ENCODE peak calls at places on chromosomes 13 and 19, in seven cellular contexts. S is lower lobe of right lung; O is mesendoderm; R is CD8-positive, alpha-beta T cell; Q is cardiac muscle cell; T is fibroblast of lung; C is K562. K is an unnamed sample.

GRCh38 chr13:79401259-79402071 is 4.6 kb downstream of the RBM26 start:
- DNase-seq in R (no peak), Q (no peak), C (peak; percentile 18), O (peak; percentile 55), S (no peak), T (no peak), K (peak; percentile 46)

GRCh38 chr13:38824342-38824741 is 137.5 kb downstream of the FREM2 start:
- DNase-seq in S (no peak), Q (no peak), C (peak; percentile 2), O (peak; percentile 41), T (no peak), R (no peak), K (no peak)

GRCh38 chr13:95301947-95302386 is 716 bp upstream of the ABCC4 start:
- DNase-seq in S (no peak), C (no peak), O (peak; percentile 89), Q (peak; percentile 14), R (no peak), T (peak; percentile 50), K (no peak)

GRCh38 chr19:12166596-12166995 is 3.7 kb downstream of the ZNF136 start:
- DNase-seq in C (no peak), O (no peak), T (peak; percentile 32), Q (no peak), R (no peak), S (no peak), K (no peak)

GRCh38 chr19:18650048-18650435 is 13.2 kb downstream of the KLHL26 start:
- DNase-seq in C (no peak), S (no peak), T (peak; percentile 71), O (peak; percentile 38), R (no peak), Q (peak; percentile 68), K (no peak)

GRCh38 chr13:44605711-44606110 is 29.6 kb upstream of the TSC22D1 start:
- DNase-seq in C (no peak), R (no peak), S (no peak), T (no peak), O (no peak), Q (no peak), K (no peak)

GRCh38 chr13:28583661-28584091 is 75.3 kb upstream of the POMP start:
- DNase-seq in R (no peak), Q (peak; percentile 21), S (no peak), T (no peak), C (peak; percentile 45), O (no peak), K (peak; percentile 25)

GRCh38 chr13:28819748-28820098 is 416 bp upstream of the MTUS2 start:
- DNase-seq in R (no peak), C (peak; percentile 61), Q (peak; percentile 54), S (peak; percentile 59), T (peak; percentile 8), O (peak; percentile 77), K (peak; percentile 57)

GRCh38 chr13:32209670-32210069 is 105.5 kb downstream of the ZAR1L start:
- DNase-seq in C (no peak), R (no peak), Q (no peak), S (no peak), O (peak; percentile 21), T (peak; percentile 41), K (no peak)

GRCh38 chr19:31882709-31883108 is 462.7 kb upstream of the ZNF507 start:
- DNase-seq in T (no peak), O (no peak), R (no peak), S (no peak), C (peak; percentile 2), Q (no peak), K (no peak)

GRCh38 chr19:16106121-16106520 is 5.6 kb upstream of the RAB8A start:
- DNase-seq in T (peak; percentile 39), Q (peak; percentile 43), C (peak; percentile 28), S (no peak), R (no peak), O (peak; percentile 49), K (peak; percentile 60)

GRCh38 chr13:113904411-113904810 is 40.5 kb upstream of the GAS6 start:
- DNase-seq in C (peak; percentile 55), R (peak; percentile 55), S (no peak), O (peak; percentile 67), Q (peak; percentile 36), T (no peak), K (peak; percentile 53)

GRCh38 chr13:64937302-64937701 is 2292.8 kb downstream of the PCDH9 start:
- DNase-seq in Q (no peak), T (no peak), S (no peak), R (no peak), C (no peak), O (no peak), K (no peak)

GRCh38 chr13:97749174-97749573 is 204.3 kb upstream of the IPO5 start:
- DNase-seq in R (no peak), O (peak; percentile 11), T (no peak), S (no peak), C (peak; percentile 11), Q (peak; percentile 47), K (peak; percentile 21)

GRCh38 chr13:112721198-112722104 is 31.6 kb downstream of the ATP11A start:
- DNase-seq in O (no peak), Q (no peak), T (no peak), C (peak; percentile 30), S (peak; percentile 46), R (no peak), K (no peak)

GRCh38 chr19:45636275-45636674 is 2.9 kb downstream of the EML2 start:
- DNase-seq in C (no peak), Q (no peak), S (no peak), R (no peak), T (no peak), O (no peak), K (no peak)

GRCh38 chr13:80132741-80133601 is 208.0 kb downstream of the SPRY2 start:
- DNase-seq in S (peak; percentile 55), O (peak; percentile 65), R (no peak), T (peak; percentile 65), C (no peak), Q (peak; percentile 85), K (peak; percentile 15)

GRCh38 chr19:36775768-36776167 is 3.2 kb upstream of the ZNF850 start:
- DNase-seq in O (no peak), T (no peak), Q (peak; percentile 41), S (no peak), C (no peak), R (no peak), K (no peak)

DNA sequence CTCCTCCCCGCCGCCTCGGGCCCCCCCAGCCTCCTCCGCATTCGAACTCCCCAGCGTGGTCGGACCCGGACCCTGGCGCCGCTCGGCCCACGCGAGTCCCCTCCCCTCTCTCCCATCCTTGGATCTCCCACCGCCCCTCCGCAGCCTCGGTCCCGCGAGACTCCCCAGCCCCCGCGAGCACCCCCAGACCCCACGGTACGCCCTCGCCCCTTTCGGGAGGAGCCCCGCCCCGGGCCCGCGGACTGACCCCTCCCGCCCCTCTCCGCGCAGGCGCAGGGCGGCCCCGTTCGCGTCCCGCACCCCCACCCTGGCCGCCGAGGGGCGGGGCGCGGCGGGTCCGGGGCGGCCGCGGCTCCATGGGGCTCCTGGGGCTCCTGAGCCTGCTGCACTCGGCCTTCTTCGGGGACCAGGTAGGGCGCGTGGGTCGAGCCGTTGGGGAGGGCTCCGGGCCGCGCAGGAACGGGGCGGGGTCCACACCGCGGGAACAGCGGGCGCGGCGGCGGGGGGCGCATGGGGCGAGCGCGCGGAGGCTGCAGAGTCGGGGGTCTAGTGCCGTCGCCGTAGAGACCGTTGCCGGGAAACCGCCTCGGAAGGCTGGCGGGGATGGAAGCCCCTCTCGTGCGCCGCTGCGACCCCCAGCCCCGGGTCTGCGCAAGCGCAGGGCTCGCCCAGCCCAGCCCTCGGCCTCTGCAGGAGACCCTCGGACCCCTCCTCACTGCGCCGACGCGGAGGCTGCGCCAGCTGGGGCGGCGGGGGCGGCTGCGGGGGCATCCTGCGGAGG is 3.8 kb upstream of the APC2 start:
- DNase-seq in O (no peak), Q (no peak), T (no peak), R (no peak), S (no peak), C (peak; percentile 77), K (no peak)
- H3K4me3 ChIP-seq in O (no peak overlapping the region), Q (peak overlapping the region; percentile 53), T (no peak overlapping the region), R (no peak overlapping the region), S (peak overlapping the region; percentile 55), C (peak overlapping the region; percentile 41), K (no peak overlapping the region)

GRCh38 chr19:49335784-49336481 is 727 bp downstream of the CD37 start:
- DNase-seq in O (no peak), T (no peak), Q (no peak), S (no peak), C (no peak), R (no peak), K (no peak)
- H3K4me3 ChIP-seq in O (no peak overlapping the region), T (no peak overlapping the region), Q (no peak overlapping the region), S (peak overlapping the region; percentile 44), C (peak overlapping the region; percentile 27), R (peak overlapping the region; percentile 71), K (no peak overlapping the region)

GRCh38 chr19:48715681-48716171 is 3.8 kb downstream of the MAMSTR start:
- DNase-seq in Q (no peak), O (no peak), T (no peak), C (no peak), S (no peak), R (no peak), K (no peak)
- H3K4me3 ChIP-seq in Q (no peak overlapping the region), O (no peak overlapping the region), T (peak overlapping the region; percentile 6), C (no peak overlapping the region), S (peak overlapping the region; percentile 38), R (no peak overlapping the region), K (no peak overlapping the region)

GRCh38 chr19:343451-343931 is 1.1 kb downstream of the MIER2 start:
- DNase-seq in Q (peak; percentile 9), R (no peak), O (no peak), C (peak; percentile 40), T (no peak), S (no peak), K (no peak)

GRCh38 chr19:342801-343421 is 1.7 kb downstream of the MIER2 start:
- DNase-seq in O (no peak), T (peak; percentile 69), S (peak; percentile 78), Q (peak; percentile 91), C (peak; percentile 69), R (no peak), K (peak; percentile 78)

GRCh38 chr19:342128-342455 is 2.5 kb downstream of the MIER2 start:
- DNase-seq in Q (no peak), C (no peak), O (no peak), S (no peak), T (no peak), R (no peak), K (no peak)

GRCh38 chr19:340620-341385 is 3.8 kb downstream of the MIER2 start:
- DNase-seq in T (no peak), Q (no peak), R (no peak), C (no peak), S (no peak), O (no peak), K (no peak)

DNA sequence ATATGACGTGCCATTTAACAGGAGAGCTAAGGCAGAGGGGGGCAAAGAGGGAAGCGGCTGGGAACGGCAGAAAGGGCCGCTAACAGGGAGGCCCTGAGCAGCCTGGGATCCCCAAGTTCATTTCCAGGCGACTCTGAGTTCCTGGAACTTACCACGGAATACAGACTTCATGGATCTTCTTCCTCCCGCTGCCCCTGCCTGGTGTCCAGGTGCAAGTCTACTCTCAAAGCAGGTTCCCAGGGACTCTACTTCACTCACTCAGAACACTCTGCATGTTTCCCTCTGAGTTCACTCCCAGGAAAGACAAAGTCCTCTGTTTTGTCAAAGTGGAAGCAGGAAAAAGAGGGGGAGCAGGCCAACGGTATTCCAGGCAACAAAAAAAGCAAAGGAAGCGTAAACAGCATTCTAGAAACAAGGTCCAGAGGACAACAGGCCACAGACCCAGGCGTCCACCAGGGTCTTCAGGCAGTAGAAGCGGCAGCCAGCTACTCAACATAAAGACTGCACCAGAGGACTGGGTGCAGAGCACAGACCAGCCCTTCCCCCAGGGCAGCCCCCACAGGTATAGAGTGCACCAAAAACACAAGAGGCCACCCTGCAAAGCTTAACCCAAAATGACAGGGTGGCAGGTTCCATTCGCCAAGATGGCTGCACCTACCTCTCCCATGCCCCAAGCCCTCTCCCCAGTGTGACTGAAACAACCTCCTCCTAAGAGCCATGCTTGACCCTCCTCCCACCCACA is 3.0 kb downstream of the MIER2 start:
- DNase-seq in T (no peak), C (no peak), R (no peak), O (no peak), Q (no peak), S (no peak), K (no peak)
- H3K4me3 ChIP-seq in T (no peak overlapping the region), C (peak overlapping the region; percentile 80), R (no peak overlapping the region), O (no peak overlapping the region), Q (no peak overlapping the region), S (peak overlapping the region; percentile 84), K (no peak overlapping the region)